ENCODE peak calls at places on chromosomes 1 and 21, in six cellular contexts. P, W, Y, Z, I and J are unnamed samples.

GRCh38 chr1:67619080-67619479 is 65.9 kb upstream of the GADD45A start:
- DNase-seq in Z (no peak), W (no peak), P (no peak), Y (no peak), I (no peak), J (no peak)

GRCh38 chr1:7534061-7534825 is 236.9 kb upstream of the VAMP3 start:
- DNase-seq in Y (no peak), W (no peak), P (peak), Z (no peak), I (no peak), J (no peak)

GRCh38 chr21:31873696-31874599 is 1.1 kb downstream of the HUNK start:
- DNase-seq in Y (no peak), I (no peak), Z (no peak), P (peak), W (no peak), J (no peak)

GRCh38 chr1:1626207-1627141 is 5.5 kb upstream of the MMP23B start:
- DNase-seq in Y (no peak), Z (no peak), I (no peak), W (no peak), P (peak), J (no peak)

GRCh38 chr1:113141650-113142473 is 68.9 kb downstream of the LRIG2 start:
- DNase-seq in I (peak), Z (peak), W (no peak), P (no peak), Y (no peak), J (no peak)

GRCh38 chr1:29518183-29518835 is 282.0 kb downstream of the PTPRU start:
- DNase-seq in W (no peak), P (no peak), Y (no peak), I (no peak), Z (no peak), J (no peak)

GRCh38 chr1:81801032-81801833 is 499 bp downstream of the ADGRL2 start:
- DNase-seq in W (peak), Y (no peak), P (peak), I (peak), Z (peak), J (peak)

GRCh38 chr1:182301467-182302198 is 90.0 kb downstream of the GLUL start:
- DNase-seq in Y (no peak), P (no peak), Z (no peak), I (peak), W (peak), J (no peak)

GRCh38 chr1:7262611-7263010 is 477.4 kb downstream of the CAMTA1 start:
- DNase-seq in W (no peak), Y (no peak), Z (no peak), I (no peak), P (no peak), J (no peak)

GRCh38 chr1:92030701-92031107 is 919 bp downstream of the EPHX4 start:
- DNase-seq in W (no peak), I (no peak), Z (no peak), Y (no peak), P (no peak), J (no peak)

GRCh38 chr1:94271373-94271772 is 34.0 kb upstream of the ARHGAP29 start:
- DNase-seq in Z (no peak), I (no peak), Y (no peak), W (no peak), P (no peak), J (no peak)

GRCh38 chr1:98323396-98323795 is 338.1 kb upstream of the SNX7 start:
- DNase-seq in W (peak), Y (no peak), Z (no peak), P (no peak), I (peak), J (no peak)

GRCh38 chr1:226061793-226062557 is 541 bp upstream of the H3-3A start:
- DNase-seq in P (peak), Z (no peak), Y (no peak), I (peak), W (no peak), J (no peak)

GRCh38 chr1:94636625-94637024 is 95.1 kb upstream of the F3 start:
- DNase-seq in W (peak), Z (no peak), I (peak), P (no peak), Y (no peak), J (no peak)

GRCh38 chr1:86714561-86715244 is 10.3 kb downstream of the SH3GLB1 start:
- DNase-seq in I (no peak), W (no peak), Y (no peak), P (no peak), Z (no peak), J (no peak)

GRCh38 chr1:234842726-234843641 is 233.0 kb upstream of the IRF2BP2 start:
- DNase-seq in W (no peak), Y (no peak), Z (no peak), I (no peak), P (peak), J (no peak)

GRCh38 chr1:93723101-93723500 is 41.5 kb upstream of the BCAR3 start:
- DNase-seq in W (no peak), I (no peak), P (no peak), Y (no peak), Z (no peak), J (no peak)

GRCh38 chr1:93591833-93592635 is 89.6 kb downstream of the BCAR3 start:
- DNase-seq in W (no peak), I (no peak), P (no peak), Y (no peak), Z (no peak), J (no peak)

GRCh38 chr21:41774467-41775151 is 7.8 kb upstream of the RIPK4 start:
- DNase-seq in W (no peak), Z (no peak), P (no peak), I (no peak), Y (no peak), J (no peak)

GRCh38 chr1:19866758-19867157 is 15.4 kb upstream of the OTUD3 start:
- DNase-seq in P (no peak), W (no peak), Z (no peak), I (peak), Y (no peak), J (no peak)

GRCh38 chr1:159664247-159664646 is 50.1 kb downstream of the CRP start:
- DNase-seq in P (no peak), Z (no peak), W (no peak), Y (no peak), I (no peak), J (no peak)

GRCh38 chr1:7339014-7339413 is 432.1 kb upstream of the VAMP3 start:
- DNase-seq in Y (no peak), I (no peak), Z (no peak), W (no peak), P (no peak), J (no peak)

GRCh38 chr1:172321429-172321828 is 99.1 kb upstream of the C1orf105 start:
- DNase-seq in Z (no peak), Y (no peak), P (no peak), I (peak), W (peak), J (no peak)

GRCh38 chr1:174858301-174858700 is 141.4 kb upstream of the CACYBP start:
- DNase-seq in P (no peak), Y (no peak), I (peak), W (no peak), Z (no peak), J (no peak)

GRCh38 chr1:114110011-114110410 is 43.7 kb downstream of the SYT6 start:
- DNase-seq in Y (no peak), Z (no peak), P (no peak), W (no peak), I (no peak), J (no peak)

GRCh38 chr1:60634106-60634505 is 448.3 kb upstream of the NFIA start:
- DNase-seq in Y (no peak), Z (no peak), I (no peak), W (no peak), P (no peak), J (no peak)

GRCh38 chr1:41485605-41486004 is 1.1 kb upstream of the EDN2 start:
- DNase-seq in P (peak), I (peak), Y (no peak), Z (no peak), W (no peak), J (no peak)

DNA sequence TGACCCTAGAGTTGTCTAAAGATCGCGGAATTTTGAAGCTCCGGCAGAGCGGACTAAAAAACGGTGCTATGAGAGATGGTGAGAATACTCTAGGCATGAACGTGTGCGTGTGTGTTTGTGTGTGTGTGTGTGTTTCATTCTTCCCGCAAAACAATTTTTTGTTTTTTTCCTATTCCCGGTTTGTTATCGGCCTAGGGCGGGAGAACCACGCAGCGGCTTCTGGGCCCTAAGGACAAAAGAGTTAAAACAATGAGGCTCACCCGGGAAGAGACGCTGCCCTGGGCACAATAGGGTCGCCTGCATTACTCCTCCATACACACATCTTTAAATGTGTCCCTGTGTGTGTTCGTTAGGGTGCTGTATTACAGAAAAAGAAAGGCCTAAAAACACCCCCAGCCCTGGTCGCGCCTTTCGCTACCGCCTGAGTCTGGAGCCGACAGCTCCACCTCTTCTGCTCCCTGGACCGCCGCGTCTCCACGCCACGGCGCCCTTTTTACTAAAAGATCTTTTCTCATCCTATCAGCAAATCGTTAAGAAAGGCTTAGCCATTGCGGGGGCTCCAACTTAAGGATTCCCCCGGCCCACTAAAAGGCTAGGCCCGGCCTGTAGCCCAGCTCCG is 3.0 kb downstream of the TBX15 start:
- DNase-seq in Y (no peak), P (no peak), I (no peak), Z (no peak), W (no peak), J (no peak)
- H3K4me3 ChIP-seq in Y (peak), P (peak), I (peak), Z (no peak), W (no peak), J (peak)

GRCh38 chr1:202217516-202217915 is 23.9 kb downstream of the LGR6 start:
- DNase-seq in W (no peak), I (no peak), P (no peak), Z (no peak), Y (no peak), J (no peak)

GRCh38 chr1:202216691-202217090 is 23.1 kb downstream of the LGR6 start:
- DNase-seq in W (no peak), P (no peak), I (no peak), Z (no peak), Y (no peak), J (no peak)

GRCh38 chr1:202213361-202214088 is 19.9 kb downstream of the LGR6 start:
- DNase-seq in Z (no peak), Y (no peak), P (no peak), W (no peak), I (no peak), J (no peak)

GRCh38 chr1:202214089-202214843 is 20.7 kb downstream of the LGR6 start:
- DNase-seq in W (no peak), Y (no peak), I (no peak), Z (no peak), P (no peak), J (no peak)

GRCh38 chr1:202215472-202216130 is 22.0 kb downstream of the LGR6 start:
- DNase-seq in Y (no peak), I (no peak), W (no peak), P (no peak), Z (no peak), J (no peak)
- TF ChIP-seq CTCF in Y (no peak), I (no peak), W (no peak), P (no peak), Z (no peak), J (no peak)

DNA sequence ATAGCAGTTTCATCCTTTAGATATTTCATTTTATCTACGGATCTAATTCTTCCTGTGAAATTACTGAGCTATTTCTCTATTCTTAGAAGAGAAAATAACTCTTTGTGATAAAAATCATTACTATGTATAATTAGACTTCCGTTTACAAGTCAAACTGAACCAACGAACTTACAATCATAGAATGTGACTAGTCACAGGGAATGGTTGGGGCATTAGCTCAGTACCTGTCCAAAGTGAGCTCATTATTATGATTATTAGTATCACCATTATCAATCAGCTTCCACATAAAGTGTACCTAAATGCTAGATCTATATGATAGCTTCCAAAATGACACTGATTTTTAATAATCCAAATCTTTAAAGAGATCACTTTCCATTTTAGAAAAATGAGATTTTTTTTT is 12.5 kb downstream of the AMY2B start:
- DNase-seq in I (no peak), W (no peak), P (no peak), Z (no peak), Y (no peak), J (no peak)
- H3K4me3 ChIP-seq in I (no peak), W (no peak), P (no peak), Z (no peak), Y (no peak), J (no peak)

GRCh38 chr1:231315887-231316286 is 21.8 kb downstream of the EXOC8 start:
- DNase-seq in P (peak), Z (no peak), W (no peak), Y (peak), I (peak), J (no peak)
- TF ChIP-seq CTCF in P (peak), Z (peak), W (peak), Y (peak), I (peak), J (no peak)

DNA sequence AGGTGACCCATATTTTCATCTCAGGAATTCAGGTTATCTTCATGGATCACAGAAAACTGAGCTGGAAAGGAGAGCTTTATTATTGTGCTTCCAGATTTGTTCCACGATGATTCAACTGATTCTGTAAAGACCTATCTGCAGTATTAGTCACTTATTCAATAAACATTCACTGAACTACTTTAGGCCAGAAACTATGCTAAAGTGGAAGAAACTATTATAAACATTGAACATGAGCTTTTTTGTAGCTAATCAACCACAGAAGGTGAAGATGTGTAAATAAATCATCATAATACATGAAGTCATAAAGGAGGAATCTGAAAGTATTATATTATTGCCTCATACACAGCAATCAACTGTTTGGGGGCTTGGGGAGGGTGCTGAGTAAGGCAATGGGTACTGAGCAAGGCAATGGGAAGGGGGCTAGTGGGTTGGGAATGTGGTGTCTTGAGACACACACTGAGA is 30.6 kb upstream of the EXO1 start:
- DNase-seq in W (peak), I (peak), P (no peak), Y (no peak), Z (peak), J (no peak)
- H3K4me3 ChIP-seq in W (no peak), I (no peak), P (no peak), Y (no peak), Z (no peak), J (no peak)

DNA sequence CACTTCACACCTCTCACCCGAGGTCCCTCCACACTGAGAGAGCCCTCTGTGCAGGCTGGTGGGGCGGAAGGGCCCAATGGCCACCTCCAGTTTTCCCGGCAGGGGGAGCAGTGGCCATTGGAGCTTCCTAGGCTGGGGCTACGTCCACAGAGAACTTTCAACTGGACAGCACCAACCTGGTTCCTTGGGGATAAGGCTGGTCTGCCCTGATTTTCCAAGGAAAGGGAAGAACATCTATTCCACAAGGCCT is 20.3 kb upstream of the LAPTM5 start:
- DNase-seq in W (no peak), P (no peak), I (no peak), Z (no peak), Y (no peak), J (no peak)
- TF ChIP-seq CTCF in W (peak), P (no peak), I (peak), Z (peak), Y (no peak), J (no peak)

GRCh38 chr1:54408701-54409066 is 2.5 kb upstream of the SSBP3 start:
- DNase-seq in Y (no peak), Z (no peak), W (no peak), P (peak), I (no peak), J (no peak)

GRCh38 chr1:54406339-54407181 is at the start of gene SSBP3:
- DNase-seq in P (peak), Z (peak), I (peak), W (peak), Y (no peak), J (peak)

GRCh38 chr1:54409156-54410142 is 3.3 kb upstream of the SSBP3 start:
- DNase-seq in I (no peak), Y (no peak), P (peak), Z (no peak), W (no peak), J (no peak)

GRCh38 chr1:54407201-54407956 is 1.2 kb upstream of the SSBP3 start:
- DNase-seq in Y (no peak), Z (peak), P (peak), W (peak), I (peak), J (peak)

GRCh38 chr1:54407957-54408700 is 1.9 kb upstream of the SSBP3 start:
- DNase-seq in P (peak), I (peak), Z (peak), Y (no peak), W (peak), J (no peak)
- H3K4me3 ChIP-seq in P (peak), I (no peak), Z (no peak), Y (no peak), W (no peak), J (peak)